ENCODE peak calls at places on chromosome 19, in six cellular contexts. One of them, this sample, is unnamed.

GRCh38 chr19:7699422-7700127 is 2.4 kb downstream of the FCER2 start:
- DNase-seq in tibial artery: no peak
- DNase-seq in HCT116: no peak
- DNase-seq in HFFc6: no peak
- DNase-seq in CD4-positive, alpha-beta T cell: no peak
- DNase-seq in CD8-positive, alpha-beta T cell: no peak
- DNase-seq in this sample: no peak

GRCh38 chr19:31351212-31352193 is 2.3 kb upstream of the TSHZ3 start:
- DNase-seq in tibial artery: no peak
- DNase-seq in HCT116: no peak
- DNase-seq in HFFc6: peak; percentile 55
- DNase-seq in CD4-positive, alpha-beta T cell: no peak
- DNase-seq in CD8-positive, alpha-beta T cell: no peak
- DNase-seq in this sample: no peak

GRCh38 chr19:35468637-35469036 is 20.6 kb downstream of the FFAR2 start:
- DNase-seq in tibial artery: no peak
- DNase-seq in HCT116: peak; percentile 22
- DNase-seq in HFFc6: peak; percentile 48
- DNase-seq in CD4-positive, alpha-beta T cell: peak; percentile 53
- DNase-seq in CD8-positive, alpha-beta T cell: peak; percentile 78
- DNase-seq in this sample: no peak

GRCh38 chr19:17931532-17932191 is 1.2 kb upstream of the CCDC124 start:
- DNase-seq in tibial artery: no peak
- DNase-seq in HCT116: no peak
- DNase-seq in HFFc6: no peak
- DNase-seq in CD4-positive, alpha-beta T cell: no peak
- DNase-seq in CD8-positive, alpha-beta T cell: no peak
- DNase-seq in this sample: no peak

GRCh38 chr19:47305309-47305751 is 4.3 kb upstream of the C5AR1 start:
- DNase-seq in tibial artery: peak; percentile 71
- DNase-seq in HCT116: peak; percentile 61
- DNase-seq in HFFc6: peak; percentile 81
- DNase-seq in CD4-positive, alpha-beta T cell: peak; percentile 51
- DNase-seq in CD8-positive, alpha-beta T cell: peak; percentile 73
- DNase-seq in this sample: peak; percentile 78

GRCh38 chr19:2663920-2664571 is 38.4 kb downstream of the GNG7 start:
- DNase-seq in tibial artery: no peak
- DNase-seq in HCT116: no peak
- DNase-seq in HFFc6: no peak
- DNase-seq in CD4-positive, alpha-beta T cell: no peak
- DNase-seq in CD8-positive, alpha-beta T cell: no peak
- DNase-seq in this sample: no peak

GRCh38 chr19:48739835-48740704 is at the start of gene RASIP1:
- DNase-seq in tibial artery: no peak
- DNase-seq in HCT116: no peak
- DNase-seq in HFFc6: no peak
- DNase-seq in CD4-positive, alpha-beta T cell: no peak
- DNase-seq in CD8-positive, alpha-beta T cell: no peak
- DNase-seq in this sample: no peak

GRCh38 chr19:11483176-11484111 is 2.6 kb upstream of the ELAVL3 start:
- DNase-seq in tibial artery: no peak
- DNase-seq in HCT116: no peak
- DNase-seq in HFFc6: no peak
- DNase-seq in CD4-positive, alpha-beta T cell: no peak
- DNase-seq in CD8-positive, alpha-beta T cell: no peak
- DNase-seq in this sample: no peak

GRCh38 chr19:32829345-32829896 is 40.1 kb downstream of the SLC7A9 start:
- DNase-seq in tibial artery: no peak
- DNase-seq in HCT116: no peak
- DNase-seq in HFFc6: no peak
- DNase-seq in CD4-positive, alpha-beta T cell: no peak
- DNase-seq in CD8-positive, alpha-beta T cell: no peak
- DNase-seq in this sample: no peak

GRCh38 chr19:42421591-42422031 is 5.6 kb downstream of the LIPE start:
- DNase-seq in tibial artery: no peak
- DNase-seq in HCT116: no peak
- DNase-seq in HFFc6: peak; percentile 65
- DNase-seq in CD4-positive, alpha-beta T cell: no peak
- DNase-seq in CD8-positive, alpha-beta T cell: no peak
- DNase-seq in this sample: no peak

GRCh38 chr19:10979950-10980349 is 19.1 kb downstream of the SMARCA4 start:
- DNase-seq in tibial artery: peak; percentile 57
- DNase-seq in HCT116: no peak
- DNase-seq in HFFc6: no peak
- DNase-seq in CD4-positive, alpha-beta T cell: no peak
- DNase-seq in CD8-positive, alpha-beta T cell: no peak
- DNase-seq in this sample: no peak

GRCh38 chr19:32928806-32929205 is 43.0 kb downstream of the CEP89 start:
- DNase-seq in tibial artery: no peak
- DNase-seq in HCT116: no peak
- DNase-seq in HFFc6: no peak
- DNase-seq in CD4-positive, alpha-beta T cell: no peak
- DNase-seq in CD8-positive, alpha-beta T cell: no peak
- DNase-seq in this sample: no peak

GRCh38 chr19:29841209-29841558 is 29.4 kb downstream of the CCNE1 start:
- DNase-seq in tibial artery: no peak
- DNase-seq in HCT116: no peak
- DNase-seq in HFFc6: no peak
- DNase-seq in CD4-positive, alpha-beta T cell: no peak
- DNase-seq in CD8-positive, alpha-beta T cell: no peak
- DNase-seq in this sample: no peak

GRCh38 chr19:39342647-39343305 is 555 bp downstream of the SAMD4B start:
- DNase-seq in tibial artery: no peak
- DNase-seq in HCT116: no peak
- DNase-seq in HFFc6: no peak
- DNase-seq in CD4-positive, alpha-beta T cell: no peak
- DNase-seq in CD8-positive, alpha-beta T cell: no peak
- DNase-seq in this sample: no peak

GRCh38 chr19:15104411-15104810 is 2.8 kb upstream of the SYDE1 start:
- DNase-seq in tibial artery: no peak
- DNase-seq in HCT116: no peak
- DNase-seq in HFFc6: no peak
- DNase-seq in CD4-positive, alpha-beta T cell: no peak
- DNase-seq in CD8-positive, alpha-beta T cell: no peak
- DNase-seq in this sample: no peak

GRCh38 chr19:15099017-15099582 is 8.1 kb upstream of the SYDE1 start:
- DNase-seq in tibial artery: no peak
- DNase-seq in HCT116: no peak
- DNase-seq in HFFc6: no peak
- DNase-seq in CD4-positive, alpha-beta T cell: no peak
- DNase-seq in CD8-positive, alpha-beta T cell: no peak
- DNase-seq in this sample: no peak

GRCh38 chr19:15104003-15104402 is 3.2 kb upstream of the SYDE1 start:
- DNase-seq in tibial artery: no peak
- DNase-seq in HCT116: no peak
- DNase-seq in HFFc6: no peak
- DNase-seq in CD4-positive, alpha-beta T cell: no peak
- DNase-seq in CD8-positive, alpha-beta T cell: no peak
- DNase-seq in this sample: no peak

GRCh38 chr19:15098505-15098904 is 8.7 kb upstream of the SYDE1 start:
- DNase-seq in tibial artery: no peak
- DNase-seq in HCT116: no peak
- DNase-seq in HFFc6: no peak
- DNase-seq in CD4-positive, alpha-beta T cell: no peak
- DNase-seq in CD8-positive, alpha-beta T cell: no peak
- DNase-seq in this sample: no peak

DNA sequence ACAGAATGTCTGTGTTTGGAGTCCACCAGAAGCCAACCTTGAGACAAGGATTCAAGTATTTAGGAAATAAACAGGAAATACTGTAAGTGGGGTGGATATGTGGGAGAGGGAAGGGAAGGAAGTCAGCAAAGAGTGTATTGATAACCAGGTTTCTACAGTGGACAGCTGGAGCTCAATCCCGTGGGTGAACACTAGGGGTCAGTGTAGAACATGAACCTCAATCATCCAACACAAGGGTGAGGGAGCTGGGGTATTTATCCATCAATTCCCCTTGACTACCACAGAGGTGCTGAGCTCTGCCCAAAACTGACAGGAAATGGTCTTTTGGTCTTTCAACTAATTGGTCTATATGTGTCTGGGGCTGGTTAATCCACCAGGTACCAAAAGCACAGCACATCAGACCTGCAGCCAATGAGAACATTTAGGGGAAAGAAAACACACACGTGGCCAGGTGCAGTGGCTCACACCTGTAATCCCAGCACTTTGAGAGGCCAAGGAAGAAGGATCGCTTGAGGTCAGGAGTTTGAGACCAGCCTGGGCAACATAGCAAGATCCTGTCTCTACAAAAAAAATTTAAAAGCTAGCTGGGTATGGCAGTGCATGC is 5.6 kb upstream of the SYDE1 start:
- DNase-seq in tibial artery: no peak
- DNase-seq in HCT116: peak; percentile 38
- DNase-seq in HFFc6: peak; percentile 25
- DNase-seq in CD4-positive, alpha-beta T cell: peak; percentile 41
- DNase-seq in CD8-positive, alpha-beta T cell: peak; percentile 68
- DNase-seq in this sample: no peak
- TF ChIP-seq CTCF in tibial artery: peak; percentile 65
- TF ChIP-seq CTCF in HCT116: peak; percentile 80
- TF ChIP-seq CTCF in HFFc6: peak; percentile 85
- TF ChIP-seq CTCF in CD4-positive, alpha-beta T cell: peak; percentile 67
- TF ChIP-seq CTCF in CD8-positive, alpha-beta T cell: peak; percentile 56
- TF ChIP-seq CTCF in this sample: peak; percentile 67

DNA sequence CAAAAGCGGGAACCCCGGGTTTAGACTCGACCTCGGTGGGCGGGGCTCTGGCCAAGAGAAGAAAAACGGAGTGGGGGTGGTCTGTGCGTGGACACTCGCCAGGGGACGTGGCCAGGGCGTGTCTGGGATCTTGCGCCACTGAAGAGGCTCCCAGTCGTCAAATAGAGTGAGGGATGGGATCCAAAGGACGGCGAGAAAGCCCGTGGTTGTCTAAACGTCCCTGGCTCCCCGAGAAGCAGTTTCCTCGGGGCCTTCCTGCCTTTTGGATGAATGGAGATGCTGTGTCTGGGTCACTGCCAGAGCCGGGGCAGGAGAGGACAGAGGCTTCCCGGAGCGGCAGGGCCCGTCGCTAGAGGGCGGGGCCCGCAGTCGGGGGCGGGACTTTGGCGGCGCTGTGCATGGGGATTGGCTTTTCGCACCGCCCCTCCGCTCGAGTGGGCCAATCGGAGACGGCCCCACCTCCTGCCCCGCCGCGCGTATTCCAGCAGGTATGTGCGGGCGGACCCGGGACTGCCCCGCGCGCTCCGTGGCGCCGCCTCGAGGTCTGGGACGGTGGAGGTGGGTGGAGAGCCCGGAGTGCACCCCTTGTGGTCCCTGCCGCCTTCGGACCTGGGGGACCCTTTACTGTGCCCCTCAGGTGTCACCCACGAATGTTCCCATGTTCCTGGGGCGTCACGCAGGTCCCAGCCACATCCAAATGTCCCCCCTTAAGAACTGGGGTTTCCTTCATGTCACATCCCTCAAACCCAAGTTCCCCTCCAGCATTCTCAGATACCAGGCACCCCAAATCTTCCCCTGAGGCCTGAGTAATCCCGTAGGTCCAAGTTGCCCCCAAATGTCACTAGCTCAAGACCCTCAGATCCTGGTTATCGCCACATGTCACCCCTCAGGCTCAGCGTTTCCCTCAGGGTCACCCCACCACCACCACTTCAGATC is 38.4 kb downstream of the ZSWIM4 start:
- DNase-seq in tibial artery: peak; percentile 95
- DNase-seq in HCT116: no peak
- DNase-seq in HFFc6: peak; percentile 88
- DNase-seq in CD4-positive, alpha-beta T cell: peak; percentile 91
- DNase-seq in CD8-positive, alpha-beta T cell: peak; percentile 93
- DNase-seq in this sample: peak; percentile 53
- TF ChIP-seq CTCF in tibial artery: peak; percentile 25
- TF ChIP-seq CTCF in HCT116: peak; percentile 64
- TF ChIP-seq CTCF in HFFc6: peak; percentile 76
- TF ChIP-seq CTCF in CD4-positive, alpha-beta T cell: peak; percentile 18
- TF ChIP-seq CTCF in CD8-positive, alpha-beta T cell: peak; percentile 72
- TF ChIP-seq CTCF in this sample: peak; percentile 44

GRCh38 chr19:53467138-53467502 is 413 bp upstream of the ZNF813 start:
- DNase-seq in tibial artery: peak; percentile 26
- DNase-seq in HCT116: no peak
- DNase-seq in HFFc6: no peak
- DNase-seq in CD4-positive, alpha-beta T cell: no peak
- DNase-seq in CD8-positive, alpha-beta T cell: no peak
- DNase-seq in this sample: no peak

GRCh38 chr19:53463263-53463662 is 4.3 kb upstream of the ZNF813 start:
- DNase-seq in tibial artery: no peak
- DNase-seq in HCT116: no peak
- DNase-seq in HFFc6: no peak
- DNase-seq in CD4-positive, alpha-beta T cell: no peak
- DNase-seq in CD8-positive, alpha-beta T cell: no peak
- DNase-seq in this sample: no peak

GRCh38 chr19:53467503-53468262 is at the start of gene ZNF813:
- DNase-seq in tibial artery: peak; percentile 96
- DNase-seq in HCT116: no peak
- DNase-seq in HFFc6: peak; percentile 63
- DNase-seq in CD4-positive, alpha-beta T cell: peak; percentile 97
- DNase-seq in CD8-positive, alpha-beta T cell: peak; percentile 98
- DNase-seq in this sample: peak; percentile 50

GRCh38 chr19:53461866-53462265 is 5.7 kb upstream of the ZNF813 start:
- DNase-seq in tibial artery: no peak
- DNase-seq in HCT116: no peak
- DNase-seq in HFFc6: no peak
- DNase-seq in CD4-positive, alpha-beta T cell: no peak
- DNase-seq in CD8-positive, alpha-beta T cell: no peak
- DNase-seq in this sample: no peak

GRCh38 chr19:53466726-53467125 is 807 bp upstream of the ZNF813 start:
- DNase-seq in tibial artery: no peak
- DNase-seq in HCT116: no peak
- DNase-seq in HFFc6: no peak
- DNase-seq in CD4-positive, alpha-beta T cell: no peak
- DNase-seq in CD8-positive, alpha-beta T cell: no peak
- DNase-seq in this sample: no peak
- TF ChIP-seq CTCF in tibial artery: no peak
- TF ChIP-seq CTCF in HCT116: no peak
- TF ChIP-seq CTCF in HFFc6: no peak
- TF ChIP-seq CTCF in CD4-positive, alpha-beta T cell: no peak
- TF ChIP-seq CTCF in CD8-positive, alpha-beta T cell: no peak
- TF ChIP-seq CTCF in this sample: no peak

DNA sequence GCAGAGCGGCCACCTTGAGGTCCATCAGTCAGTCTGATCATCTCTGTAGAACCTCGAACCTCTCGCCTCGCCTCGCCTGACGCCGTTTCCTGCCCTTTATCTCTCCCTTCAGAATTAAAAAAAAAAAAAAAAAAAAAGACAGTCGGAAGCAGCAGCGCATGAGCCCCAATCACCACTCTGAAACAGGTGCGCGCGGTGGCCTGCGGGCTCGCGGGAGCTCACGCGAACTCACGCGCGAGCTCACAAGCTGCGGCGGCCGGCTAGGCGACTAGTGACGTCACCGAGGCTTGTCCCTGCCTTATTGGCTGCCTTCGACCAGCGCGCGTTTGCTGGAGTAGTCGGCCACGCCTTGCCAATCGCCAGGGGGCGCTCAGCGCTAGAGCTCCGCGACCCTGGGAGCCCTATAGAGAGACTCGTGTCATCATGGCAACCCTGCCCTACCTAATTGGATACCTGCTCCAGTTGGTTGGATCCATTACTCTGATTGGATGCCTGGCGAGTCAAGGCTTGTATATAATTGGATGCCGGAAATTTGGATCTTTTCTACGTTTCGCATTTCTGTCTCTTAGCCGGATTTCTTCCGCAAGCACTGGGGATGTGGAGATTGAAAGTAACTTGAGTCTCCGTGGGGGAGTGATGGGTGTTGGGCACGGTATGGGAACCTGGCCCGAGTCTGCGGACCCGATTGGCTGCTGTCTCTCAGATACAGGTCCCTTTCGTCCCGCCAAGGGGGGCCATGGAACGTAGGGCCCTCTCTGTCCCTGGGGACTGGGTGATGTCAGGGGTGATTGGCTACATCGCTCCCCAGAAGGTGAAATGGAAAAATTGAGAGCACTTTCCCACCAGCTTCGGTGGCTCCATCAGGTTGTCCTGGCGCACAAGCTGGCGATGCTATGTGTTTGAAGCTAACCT is 31.6 kb downstream of the SYT3 start:
- DNase-seq in tibial artery: peak; percentile 46
- DNase-seq in HCT116: peak; percentile 13
- DNase-seq in HFFc6: peak; percentile 1
- DNase-seq in CD4-positive, alpha-beta T cell: peak; percentile 36
- DNase-seq in CD8-positive, alpha-beta T cell: peak; percentile 71
- DNase-seq in this sample: peak; percentile 8
- TF ChIP-seq CTCF in tibial artery: no peak
- TF ChIP-seq CTCF in HCT116: peak; percentile 29
- TF ChIP-seq CTCF in HFFc6: peak; percentile 43
- TF ChIP-seq CTCF in CD4-positive, alpha-beta T cell: no peak
- TF ChIP-seq CTCF in CD8-positive, alpha-beta T cell: no peak
- TF ChIP-seq CTCF in this sample: peak; percentile 51